ENCODE peak calls at places on chromosomes 13 and 19, in seven cellular contexts. K is neuronal stem cell, Z is H1, H is mesenchymal stem cell, V is IMR-90, Y is mesendoderm, D is trophoblast cell. O is an unnamed sample.

GRCh38 chr13:98821372-98822237 is 69.1 kb upstream of the SLC15A1 start:
- DNase-seq in K (no peak), Z (no peak), H (peak), V (no peak), Y (no peak), D (no peak), O (no peak)

GRCh38 chr13:48144413-48145035 is 49.6 kb upstream of the MED4 start:
- DNase-seq in K (no peak), Z (no peak), H (no peak), V (peak), Y (no peak), D (peak), O (no peak)

GRCh38 chr19:46451352-46451751 is 20.0 kb downstream of the PNMA8A start:
- DNase-seq in K (no peak), Z (no peak), H (no peak), V (no peak), Y (no peak), D (no peak), O (no peak)

GRCh38 chr13:81275666-81276258 is 934.8 kb upstream of the SPRY2 start:
- DNase-seq in K (no peak), Z (peak), H (no peak), V (no peak), Y (peak), D (peak), O (no peak)

GRCh38 chr13:23411706-23412105 is 21.8 kb downstream of the SACS start:
- DNase-seq in K (no peak), Z (peak), H (no peak), V (no peak), Y (no peak), D (no peak), O (no peak)

GRCh38 chr13:77919351-77920294 is 992 bp upstream of the EDNRB start:
- DNase-seq in K (peak), Z (peak), H (peak), V (peak), Y (peak), D (peak), O (peak)

GRCh38 chr13:67228909-67229308 is 1.2 kb downstream of the PCDH9 start:
- DNase-seq in K (no peak), Z (no peak), H (peak), V (peak), Y (no peak), D (no peak), O (no peak)

GRCh38 chr13:45238945-45239795 is 38.3 kb upstream of the KCTD4 start:
- DNase-seq in K (no peak), Z (no peak), H (no peak), V (peak), Y (no peak), D (peak), O (no peak)

GRCh38 chr19:55173717-55174409 is 6.2 kb downstream of the SYT5 start:
- DNase-seq in K (peak), Z (peak), H (peak), V (peak), Y (peak), D (peak), O (peak)

GRCh38 chr13:31885994-31886393 is 145.6 kb upstream of the FRY start:
- DNase-seq in K (no peak), Z (no peak), H (peak), V (peak), Y (peak), D (peak), O (no peak)

GRCh38 chr13:109810761-109811510 is 24.6 kb upstream of the IRS2 start:
- DNase-seq in K (no peak), Z (no peak), H (no peak), V (no peak), Y (no peak), D (no peak), O (no peak)

GRCh38 chr19:33683881-33684549 is 62.3 kb downstream of the CHST8 start:
- DNase-seq in K (peak), Z (peak), H (no peak), V (peak), Y (peak), D (peak), O (peak)

GRCh38 chr19:9793051-9793591 is 24.6 kb upstream of the ZNF846 start:
- DNase-seq in K (no peak), Z (no peak), H (peak), V (peak), Y (peak), D (peak), O (no peak)

GRCh38 chr13:112900691-112901091 is 68.3 kb upstream of the MCF2L start:
- DNase-seq in K (no peak), Z (no peak), H (no peak), V (no peak), Y (no peak), D (no peak), O (peak)

GRCh38 chr13:31987535-31988170 is 43.9 kb upstream of the FRY start:
- DNase-seq in K (no peak), Z (no peak), H (peak), V (no peak), Y (no peak), D (no peak), O (no peak)

GRCh38 chr13:73849292-73849691 is 284.9 kb downstream of the KLF12 start:
- DNase-seq in K (peak), Z (no peak), H (peak), V (peak), Y (peak), D (peak), O (peak)

GRCh38 chr13:108302279-108302678 is 32.8 kb downstream of the TNFSF13B start:
- DNase-seq in K (no peak), Z (no peak), H (no peak), V (peak), Y (peak), D (peak), O (no peak)

GRCh38 chr19:46478356-46478986 is 7.1 kb upstream of the PNMA8A start:
- DNase-seq in K (no peak), Z (peak), H (peak), V (peak), Y (peak), D (no peak), O (no peak)

GRCh38 chr19:56504581-56504980 is 3.1 kb upstream of the ZNF471 start:
- DNase-seq in K (no peak), Z (no peak), H (peak), V (peak), Y (no peak), D (no peak), O (no peak)

GRCh38 chr19:28333909-28334308 is 879.0 kb downstream of the UQCRFS1 start:
- DNase-seq in K (no peak), Z (peak), H (no peak), V (no peak), Y (no peak), D (no peak), O (no peak)

GRCh38 chr19:643736-644135 is 4.1 kb downstream of the FGF22 start:
- DNase-seq in K (no peak), Z (no peak), H (no peak), V (no peak), Y (no peak), D (no peak), O (no peak)

GRCh38 chr19:642755-643727 is 3.4 kb downstream of the FGF22 start:
- DNase-seq in K (no peak), Z (no peak), H (no peak), V (no peak), Y (no peak), D (peak), O (no peak)

GRCh38 chr19:645912-646797 is 6.5 kb downstream of the FGF22 start:
- DNase-seq in K (no peak), Z (no peak), H (no peak), V (no peak), Y (no peak), D (no peak), O (no peak)

GRCh38 chr19:644363-644762 is 4.7 kb downstream of the FGF22 start:
- DNase-seq in K (no peak), Z (no peak), H (no peak), V (no peak), Y (no peak), D (no peak), O (no peak)

DNA sequence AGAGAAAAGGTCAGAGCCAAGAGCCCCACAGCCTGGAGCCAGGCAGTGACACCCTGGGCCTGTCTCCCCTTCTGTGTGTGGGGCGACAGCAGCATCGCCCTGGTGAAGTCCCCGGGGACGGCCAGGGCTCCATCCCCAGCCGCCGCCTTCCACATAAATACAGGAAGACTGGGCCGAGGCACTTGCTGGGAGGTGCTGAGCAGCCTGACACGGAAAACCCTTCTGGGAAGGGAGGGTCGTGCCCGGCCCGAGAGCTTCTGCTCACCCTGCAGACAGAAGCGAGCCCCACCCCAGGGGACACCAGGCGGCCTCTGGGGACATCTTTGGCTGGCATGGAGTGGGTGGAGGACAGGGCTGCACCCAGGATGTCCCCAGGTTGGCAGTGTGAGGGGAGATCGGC is 5.1 kb downstream of the FGF22 start:
- DNase-seq in K (no peak), Z (no peak), H (no peak), V (no peak), Y (no peak), D (no peak), O (no peak)
- H3K4ac ChIP-seq in K (no peak), Z (no peak), H (no peak), V (no peak), Y (no peak), D (no peak), O (no peak)

GRCh38 chr13:61339054-61339621 is 76.5 kb downstream of the PCDH20 start:
- DNase-seq in K (no peak), Z (no peak), H (no peak), V (no peak), Y (no peak), D (no peak), O (peak)
- H3K4ac ChIP-seq in K (no peak), Z (no peak), H (no peak), V (no peak), Y (no peak), D (no peak), O (no peak)

GRCh38 chr19:931860-932646 is 6.2 kb downstream of the ARID3A start:
- DNase-seq in K (no peak), Z (no peak), H (peak), V (no peak), Y (no peak), D (peak), O (no peak)

GRCh38 chr19:932647-933552 is 7.1 kb downstream of the ARID3A start:
- DNase-seq in K (no peak), Z (peak), H (peak), V (peak), Y (no peak), D (peak), O (peak)

GRCh38 chr19:934197-934840 is 8.5 kb downstream of the ARID3A start:
- DNase-seq in K (no peak), Z (no peak), H (no peak), V (no peak), Y (no peak), D (no peak), O (no peak)

GRCh38 chr19:934865-935422 is 9.1 kb downstream of the ARID3A start:
- DNase-seq in K (no peak), Z (no peak), H (no peak), V (peak), Y (no peak), D (peak), O (no peak)

GRCh38 chr19:933553-933882 is 7.7 kb downstream of the ARID3A start:
- DNase-seq in K (no peak), Z (no peak), H (no peak), V (no peak), Y (no peak), D (no peak), O (no peak)
- H3K4ac ChIP-seq in K (no peak), Z (no peak), H (peak), V (peak), Y (peak), D (peak), O (no peak)

GRCh38 chr19:35425682-35426081 is 22.4 kb upstream of the FFAR2 start:
- DNase-seq in K (no peak), Z (no peak), H (no peak), V (no peak), Y (no peak), D (no peak), O (no peak)
- H3K4ac ChIP-seq in K (no peak), Z (no peak), H (no peak), V (no peak), Y (no peak), D (no peak), O (no peak)

O was measured in H9.